ENCODE peak calls at places on chromosomes 12 and 14, in ten cellular contexts. One of them, this sample, is unnamed.

GRCh38 chr14:82159624-82160023 is 626.0 kb upstream of the SEL1L start:
- DNase-seq in body of pancreas: no peak
- DNase-seq in ovary: no peak
- DNase-seq in uterus: no peak
- DNase-seq in spleen: no peak
- DNase-seq in HCT116: no peak
- DNase-seq in heart left ventricle: no peak
- DNase-seq in tibial nerve: no peak
- DNase-seq in IMR-90: no peak
- DNase-seq in transverse colon: no peak
- DNase-seq in this sample: no peak

GRCh38 chr12:108989381-108989780 is 31.5 kb downstream of the SVOP start:
- DNase-seq in body of pancreas: no peak
- DNase-seq in ovary: no peak
- DNase-seq in uterus: no peak
- DNase-seq in spleen: no peak
- DNase-seq in HCT116: no peak
- DNase-seq in heart left ventricle: no peak
- DNase-seq in tibial nerve: no peak
- DNase-seq in IMR-90: no peak
- DNase-seq in transverse colon: no peak
- DNase-seq in this sample: no peak

GRCh38 chr12:94588271-94588785 is 62.0 kb downstream of the TMCC3 start:
- DNase-seq in body of pancreas: no peak
- DNase-seq in ovary: no peak
- DNase-seq in uterus: no peak
- DNase-seq in spleen: no peak
- DNase-seq in HCT116: no peak
- DNase-seq in heart left ventricle: no peak
- DNase-seq in tibial nerve: no peak
- DNase-seq in IMR-90: no peak
- DNase-seq in transverse colon: no peak
- DNase-seq in this sample: no peak

GRCh38 chr12:117561990-117562389 is 200.6 kb upstream of the NOS1 start:
- DNase-seq in body of pancreas: no peak
- DNase-seq in ovary: no peak
- DNase-seq in uterus: no peak
- DNase-seq in spleen: no peak
- DNase-seq in HCT116: no peak
- DNase-seq in heart left ventricle: no peak
- DNase-seq in tibial nerve: no peak
- DNase-seq in IMR-90: no peak
- DNase-seq in transverse colon: no peak
- DNase-seq in this sample: no peak

GRCh38 chr14:63563370-63564026 is 20.3 kb upstream of the PPP2R5E start:
- DNase-seq in body of pancreas: no peak
- DNase-seq in ovary: no peak
- DNase-seq in uterus: no peak
- DNase-seq in spleen: no peak
- DNase-seq in HCT116: no peak
- DNase-seq in heart left ventricle: no peak
- DNase-seq in tibial nerve: no peak
- DNase-seq in IMR-90: peak; percentile 30
- DNase-seq in transverse colon: no peak
- DNase-seq in this sample: no peak

GRCh38 chr12:121575952-121576615 is 4.7 kb downstream of the KDM2B start:
- DNase-seq in body of pancreas: no peak
- DNase-seq in ovary: no peak
- DNase-seq in uterus: no peak
- DNase-seq in spleen: no peak
- DNase-seq in HCT116: no peak
- DNase-seq in heart left ventricle: no peak
- DNase-seq in tibial nerve: no peak
- DNase-seq in IMR-90: no peak
- DNase-seq in transverse colon: no peak
- DNase-seq in this sample: no peak

GRCh38 chr14:53278602-53279506 is 125.7 kb upstream of the DDHD1 start:
- DNase-seq in body of pancreas: no peak
- DNase-seq in ovary: no peak
- DNase-seq in uterus: no peak
- DNase-seq in spleen: no peak
- DNase-seq in HCT116: no peak
- DNase-seq in heart left ventricle: no peak
- DNase-seq in tibial nerve: no peak
- DNase-seq in IMR-90: peak; percentile 89
- DNase-seq in transverse colon: no peak
- DNase-seq in this sample: no peak

GRCh38 chr14:81161088-81161487 is 59.7 kb downstream of the GTF2A1 start:
- DNase-seq in body of pancreas: no peak
- DNase-seq in ovary: no peak
- DNase-seq in uterus: no peak
- DNase-seq in spleen: no peak
- DNase-seq in HCT116: no peak
- DNase-seq in heart left ventricle: no peak
- DNase-seq in tibial nerve: no peak
- DNase-seq in IMR-90: no peak
- DNase-seq in transverse colon: no peak
- DNase-seq in this sample: no peak

GRCh38 chr12:132602578-132603239 is 7.7 kb downstream of the LRCOL1 start:
- DNase-seq in body of pancreas: no peak
- DNase-seq in ovary: no peak
- DNase-seq in uterus: peak; percentile 54
- DNase-seq in spleen: no peak
- DNase-seq in HCT116: no peak
- DNase-seq in heart left ventricle: no peak
- DNase-seq in tibial nerve: no peak
- DNase-seq in IMR-90: no peak
- DNase-seq in transverse colon: peak; percentile 83
- DNase-seq in this sample: no peak

GRCh38 chr12:132603240-132604107 is 6.9 kb downstream of the LRCOL1 start:
- DNase-seq in body of pancreas: no peak
- DNase-seq in ovary: peak; percentile 26
- DNase-seq in uterus: no peak
- DNase-seq in spleen: no peak
- DNase-seq in HCT116: no peak
- DNase-seq in heart left ventricle: no peak
- DNase-seq in tibial nerve: no peak
- DNase-seq in IMR-90: no peak
- DNase-seq in transverse colon: no peak
- DNase-seq in this sample: no peak

GRCh38 chr12:132601171-132601883 is 9.1 kb downstream of the LRCOL1 start:
- DNase-seq in body of pancreas: no peak
- DNase-seq in ovary: no peak
- DNase-seq in uterus: no peak
- DNase-seq in spleen: no peak
- DNase-seq in HCT116: no peak
- DNase-seq in heart left ventricle: no peak
- DNase-seq in tibial nerve: no peak
- DNase-seq in IMR-90: no peak
- DNase-seq in transverse colon: no peak
- DNase-seq in this sample: no peak

GRCh38 chr12:132597333-132598283 is 12.8 kb downstream of the LRCOL1 start:
- DNase-seq in body of pancreas: no peak
- DNase-seq in ovary: peak; percentile 58
- DNase-seq in uterus: no peak
- DNase-seq in spleen: peak; percentile 82
- DNase-seq in HCT116: peak; percentile 13
- DNase-seq in heart left ventricle: no peak
- DNase-seq in tibial nerve: no peak
- DNase-seq in IMR-90: peak; percentile 23
- DNase-seq in transverse colon: no peak
- DNase-seq in this sample: no peak

GRCh38 chr12:132600048-132601032 is 10.0 kb downstream of the LRCOL1 start:
- DNase-seq in body of pancreas: peak; percentile 66
- DNase-seq in ovary: peak; percentile 77
- DNase-seq in uterus: peak; percentile 57
- DNase-seq in spleen: peak; percentile 86
- DNase-seq in HCT116: peak; percentile 23
- DNase-seq in heart left ventricle: peak; percentile 79
- DNase-seq in tibial nerve: peak; percentile 62
- DNase-seq in IMR-90: peak; percentile 61
- DNase-seq in transverse colon: peak; percentile 71
- DNase-seq in this sample: peak; percentile 53
- H3K27me3 ChIP-seq in body of pancreas: peaks cover 37% of the 10 kb centered on the region
- H3K27me3 ChIP-seq in ovary: no peaks in the 10 kb centered on the region
- H3K27me3 ChIP-seq in uterus: no peaks in the 10 kb centered on the region
- H3K27me3 ChIP-seq in spleen: peaks cover 51% of the 10 kb centered on the region
- H3K27me3 ChIP-seq in HCT116: no peaks in the 10 kb centered on the region
- H3K27me3 ChIP-seq in heart left ventricle: peaks cover 4% of the 10 kb centered on the region
- H3K27me3 ChIP-seq in tibial nerve: no peaks in the 10 kb centered on the region
- H3K27me3 ChIP-seq in IMR-90: peaks cover 19% of the 10 kb centered on the region
- H3K27me3 ChIP-seq in transverse colon: peaks cover 50% of the 10 kb centered on the region
- H3K27me3 ChIP-seq in this sample: peaks cover 22% of the 10 kb centered on the region

GRCh38 chr12:52009081-52009751 is 2.5 kb downstream of the TAMALIN start:
- DNase-seq in body of pancreas: no peak
- DNase-seq in ovary: no peak
- DNase-seq in uterus: peak; percentile 28
- DNase-seq in spleen: no peak
- DNase-seq in HCT116: no peak
- DNase-seq in heart left ventricle: no peak
- DNase-seq in tibial nerve: no peak
- DNase-seq in IMR-90: no peak
- DNase-seq in transverse colon: no peak
- DNase-seq in this sample: no peak

GRCh38 chr12:52005903-52006703 is 643 bp upstream of the TAMALIN start:
- DNase-seq in body of pancreas: peak; percentile 80
- DNase-seq in ovary: no peak
- DNase-seq in uterus: peak; percentile 56
- DNase-seq in spleen: peak; percentile 93
- DNase-seq in HCT116: no peak
- DNase-seq in heart left ventricle: peak; percentile 68
- DNase-seq in tibial nerve: peak; percentile 47
- DNase-seq in IMR-90: no peak
- DNase-seq in transverse colon: peak; percentile 75
- DNase-seq in this sample: no peak

GRCh38 chr12:52006726-52007157 is at the start of gene TAMALIN:
- DNase-seq in body of pancreas: peak; percentile 67
- DNase-seq in ovary: peak; percentile 87
- DNase-seq in uterus: peak; percentile 75
- DNase-seq in spleen: peak; percentile 94
- DNase-seq in HCT116: no peak
- DNase-seq in heart left ventricle: peak; percentile 81
- DNase-seq in tibial nerve: peak; percentile 53
- DNase-seq in IMR-90: peak; percentile 53
- DNase-seq in transverse colon: peak; percentile 79
- DNase-seq in this sample: no peak

GRCh38 chr12:52007982-52008510 is 1.3 kb downstream of the TAMALIN start:
- DNase-seq in body of pancreas: no peak
- DNase-seq in ovary: no peak
- DNase-seq in uterus: no peak
- DNase-seq in spleen: no peak
- DNase-seq in HCT116: no peak
- DNase-seq in heart left ventricle: no peak
- DNase-seq in tibial nerve: no peak
- DNase-seq in IMR-90: no peak
- DNase-seq in transverse colon: no peak
- DNase-seq in this sample: no peak

GRCh38 chr12:52007158-52007921 is 594 bp downstream of the TAMALIN start:
- DNase-seq in body of pancreas: peak; percentile 48
- DNase-seq in ovary: peak; percentile 75
- DNase-seq in uterus: peak; percentile 65
- DNase-seq in spleen: peak; percentile 95
- DNase-seq in HCT116: no peak
- DNase-seq in heart left ventricle: peak; percentile 72
- DNase-seq in tibial nerve: peak; percentile 54
- DNase-seq in IMR-90: no peak
- DNase-seq in transverse colon: peak; percentile 50
- DNase-seq in this sample: no peak
- TF ChIP-seq POLR2A in body of pancreas: peak; percentile 28
- TF ChIP-seq POLR2A in ovary: no peak
- TF ChIP-seq POLR2A in uterus: peak; percentile 5
- TF ChIP-seq POLR2A in spleen: peak; percentile 70
- TF ChIP-seq POLR2A in HCT116: no peak
- TF ChIP-seq POLR2A in heart left ventricle: peak; percentile 24
- TF ChIP-seq POLR2A in tibial nerve: no peak
- TF ChIP-seq POLR2A in IMR-90: no peak
- TF ChIP-seq POLR2A in transverse colon: peak; percentile 7
- TF ChIP-seq POLR2A in this sample: no peak

GRCh38 chr12:98767248-98767647 is 122.2 kb downstream of the APAF1 start:
- DNase-seq in body of pancreas: no peak
- DNase-seq in ovary: no peak
- DNase-seq in uterus: no peak
- DNase-seq in spleen: no peak
- DNase-seq in HCT116: no peak
- DNase-seq in heart left ventricle: no peak
- DNase-seq in tibial nerve: no peak
- DNase-seq in IMR-90: no peak
- DNase-seq in transverse colon: no peak
- DNase-seq in this sample: no peak

GRCh38 chr12:98758331-98758730 is 113.2 kb downstream of the APAF1 start:
- DNase-seq in body of pancreas: no peak
- DNase-seq in ovary: no peak
- DNase-seq in uterus: peak; percentile 68
- DNase-seq in spleen: no peak
- DNase-seq in HCT116: no peak
- DNase-seq in heart left ventricle: peak; percentile 43
- DNase-seq in tibial nerve: peak; percentile 27
- DNase-seq in IMR-90: peak; percentile 31
- DNase-seq in transverse colon: no peak
- DNase-seq in this sample: peak; percentile 43

GRCh38 chr12:98763656-98764055 is 118.6 kb downstream of the APAF1 start:
- DNase-seq in body of pancreas: no peak
- DNase-seq in ovary: no peak
- DNase-seq in uterus: no peak
- DNase-seq in spleen: no peak
- DNase-seq in HCT116: no peak
- DNase-seq in heart left ventricle: no peak
- DNase-seq in tibial nerve: no peak
- DNase-seq in IMR-90: no peak
- DNase-seq in transverse colon: no peak
- DNase-seq in this sample: no peak
- H3K27me3 ChIP-seq in body of pancreas: no peaks in the 10 kb centered on the region
- H3K27me3 ChIP-seq in ovary: no peaks in the 10 kb centered on the region
- H3K27me3 ChIP-seq in uterus: no peaks in the 10 kb centered on the region
- H3K27me3 ChIP-seq in spleen: no peaks in the 10 kb centered on the region
- H3K27me3 ChIP-seq in HCT116: peaks cover 17% of the 10 kb centered on the region
- H3K27me3 ChIP-seq in heart left ventricle: no peaks in the 10 kb centered on the region
- H3K27me3 ChIP-seq in tibial nerve: no peaks in the 10 kb centered on the region
- H3K27me3 ChIP-seq in IMR-90: peaks cover 6% of the 10 kb centered on the region
- H3K27me3 ChIP-seq in transverse colon: no peaks in the 10 kb centered on the region
- H3K27me3 ChIP-seq in this sample: no peaks in the 10 kb centered on the region

GRCh38 chr14:90758959-90759358 is 57.3 kb downstream of the TTC7B start:
- DNase-seq in body of pancreas: peak; percentile 45
- DNase-seq in ovary: peak; percentile 42
- DNase-seq in uterus: peak; percentile 65
- DNase-seq in spleen: peak; percentile 92
- DNase-seq in HCT116: no peak
- DNase-seq in heart left ventricle: peak; percentile 83
- DNase-seq in tibial nerve: peak; percentile 58
- DNase-seq in IMR-90: peak; percentile 4
- DNase-seq in transverse colon: peak; percentile 42
- DNase-seq in this sample: peak; percentile 43

GRCh38 chr14:90757452-90757851 is 58.8 kb downstream of the TTC7B start:
- DNase-seq in body of pancreas: no peak
- DNase-seq in ovary: no peak
- DNase-seq in uterus: no peak
- DNase-seq in spleen: no peak
- DNase-seq in HCT116: no peak
- DNase-seq in heart left ventricle: no peak
- DNase-seq in tibial nerve: no peak
- DNase-seq in IMR-90: no peak
- DNase-seq in transverse colon: no peak
- DNase-seq in this sample: no peak

GRCh38 chr14:90759370-90760054 is 56.7 kb downstream of the TTC7B start:
- DNase-seq in body of pancreas: no peak
- DNase-seq in ovary: no peak
- DNase-seq in uterus: no peak
- DNase-seq in spleen: no peak
- DNase-seq in HCT116: no peak
- DNase-seq in heart left ventricle: peak; percentile 56
- DNase-seq in tibial nerve: no peak
- DNase-seq in IMR-90: no peak
- DNase-seq in transverse colon: no peak
- DNase-seq in this sample: no peak

GRCh38 chr14:90756755-90757345 is 59.4 kb downstream of the TTC7B start:
- DNase-seq in body of pancreas: no peak
- DNase-seq in ovary: no peak
- DNase-seq in uterus: no peak
- DNase-seq in spleen: no peak
- DNase-seq in HCT116: no peak
- DNase-seq in heart left ventricle: no peak
- DNase-seq in tibial nerve: no peak
- DNase-seq in IMR-90: no peak
- DNase-seq in transverse colon: no peak
- DNase-seq in this sample: no peak

GRCh38 chr14:90758028-90758889 is 58.0 kb downstream of the TTC7B start:
- DNase-seq in body of pancreas: peak; percentile 93
- DNase-seq in ovary: peak; percentile 94
- DNase-seq in uterus: peak; percentile 88
- DNase-seq in spleen: peak; percentile 99
- DNase-seq in HCT116: peak; percentile 79
- DNase-seq in heart left ventricle: peak; percentile 96
- DNase-seq in tibial nerve: peak; percentile 82
- DNase-seq in IMR-90: peak; percentile 85
- DNase-seq in transverse colon: peak; percentile 94
- DNase-seq in this sample: peak; percentile 94
- TF ChIP-seq POLR2A in body of pancreas: peak; percentile 62
- TF ChIP-seq POLR2A in ovary: peak; percentile 53
- TF ChIP-seq POLR2A in uterus: peak; percentile 58
- TF ChIP-seq POLR2A in spleen: peak; percentile 46
- TF ChIP-seq POLR2A in HCT116: peak; percentile 24
- TF ChIP-seq POLR2A in heart left ventricle: peak; percentile 57
- TF ChIP-seq POLR2A in tibial nerve: peak; percentile 26
- TF ChIP-seq POLR2A in IMR-90: peak; percentile 22
- TF ChIP-seq POLR2A in transverse colon: peak; percentile 45
- TF ChIP-seq POLR2A in this sample: peak; percentile 49